ENCODE peak calls at places on chromosome 22, in five cellular contexts. H is HEK293T, C is activated B cell treated with CpG ODN at 0.5 μM for 24 hours, J is spleen, O is lung microvascular endothelial cell. D is an unnamed sample.

GRCh38 chr22:38982008-38982927 is at the start of gene APOBEC3B:
- DNase-seq in H (no peak), C (peak; percentile 65), J (peak; percentile 92), O (peak; percentile 56), D (no peak)

GRCh38 chr22:17868771-17869170 is 94.5 kb upstream of the BID start:
- DNase-seq in H (no peak), C (no peak), J (peak; percentile 69), O (no peak), D (no peak)

GRCh38 chr22:35517769-35518530 is 22.7 kb upstream of the RASD2 start:
- DNase-seq in H (no peak), C (no peak), J (no peak), O (no peak), D (no peak)

GRCh38 chr22:44248926-44249325 is 63.8 kb downstream of the SHISAL1 start:
- DNase-seq in H (no peak), C (no peak), J (no peak), O (no peak), D (no peak)

GRCh38 chr22:26709617-26710390 is 52.4 kb downstream of the MIAT start:
- DNase-seq in H (no peak), C (no peak), J (no peak), O (no peak), D (no peak)

GRCh38 chr22:39556970-39557811 is 13.4 kb upstream of the CACNA1I start:
- DNase-seq in H (peak; percentile 66), C (no peak), J (no peak), O (no peak), D (peak; percentile 82)

GRCh38 chr22:46593996-46594946 is 25.9 kb upstream of the GRAMD4 start:
- DNase-seq in H (no peak), C (no peak), J (peak; percentile 78), O (no peak), D (no peak)

GRCh38 chr22:32591620-32592019 is 117.0 kb downstream of the FBXO7 start:
- DNase-seq in H (no peak), C (no peak), J (no peak), O (no peak), D (no peak)

GRCh38 chr22:31343235-31344191 is 2.6 kb downstream of the PATZ1 start:
- DNase-seq in H (no peak), C (peak; percentile 27), J (peak; percentile 76), O (no peak), D (peak; percentile 85)

GRCh38 chr22:42801537-42802165 is 55.4 kb downstream of the ARFGAP3 start:
- DNase-seq in H (no peak), C (no peak), J (no peak), O (no peak), D (no peak)

GRCh38 chr22:19986011-19986409 is 30.6 kb downstream of the ARVCF start:
- DNase-seq in H (no peak), C (no peak), J (no peak), O (no peak), D (no peak)

GRCh38 chr22:45208993-45209838 is 31.5 kb downstream of the KIAA0930 start:
- DNase-seq in H (peak; percentile 54), C (no peak), J (peak; percentile 73), O (peak; percentile 47), D (no peak)

GRCh38 chr22:29299136-29299900 is 7.1 kb upstream of the GAS2L1 start:
- DNase-seq in H (no peak), C (no peak), J (no peak), O (no peak), D (no peak)

D was measured in upper lobe of left lung.